ENCODE peak calls at places on chromosomes 4 and X, in eight cellular contexts. D, L, P, F, B, Z, H and T are unnamed samples.

GRCh38 chr4:130359537-130359936 is 1263.6 kb downstream of the C4orf33 start:
- DNase-seq in D (no peak), L (no peak), P (peak; percentile 24), F (no peak), B (no peak), Z (no peak), H (no peak), T (no peak)

GRCh38 chrX:30971761-30972603 is 82.9 kb upstream of the TAB3 start:
- DNase-seq in D (no peak), L (no peak), P (peak; percentile 66), F (peak; percentile 10), B (peak; percentile 37), Z (no peak), H (no peak), T (no peak)

GRCh38 chr4:76753814-76754213 is 144.1 kb downstream of the SOWAHB start:
- DNase-seq in D (no peak), L (no peak), P (peak; percentile 91), F (no peak), B (peak; percentile 68), Z (no peak), H (no peak), T (no peak)

GRCh38 chrX:115147220-115147619 is 42.0 kb upstream of the RBMXL3 start:
- DNase-seq in D (no peak), L (no peak), P (peak; percentile 35), F (no peak), B (peak; percentile 4), Z (no peak), H (no peak), T (no peak)

GRCh38 chr4:154124539-154125255 is 335.8 kb upstream of the SFRP2 start:
- DNase-seq in D (no peak), L (peak; percentile 66), P (peak; percentile 96), F (no peak), B (peak; percentile 96), Z (no peak), H (no peak), T (no peak)

GRCh38 chrX:106906361-106906760 is 3.2 kb upstream of the RIPPLY1 start:
- DNase-seq in D (no peak), L (no peak), P (no peak), F (no peak), B (no peak), Z (no peak), H (no peak), T (no peak)

GRCh38 chr4:92994727-92995126 is 691.0 kb downstream of the GRID2 start:
- DNase-seq in D (no peak), L (no peak), P (no peak), F (no peak), B (no peak), Z (no peak), H (no peak), T (no peak)

GRCh38 chrX:136112781-136113180 is 34.6 kb upstream of the FHL1 start:
- DNase-seq in D (no peak), L (no peak), P (no peak), F (no peak), B (no peak), Z (no peak), H (no peak), T (no peak)

GRCh38 chr4:22268350-22269025 is 247.4 kb downstream of the ADGRA3 start:
- DNase-seq in D (no peak), L (no peak), P (no peak), F (no peak), B (peak; percentile 45), Z (no peak), H (no peak), T (no peak)

GRCh38 chr4:173399016-173399415 is at the start of gene SCRG1:
- DNase-seq in D (no peak), L (no peak), P (no peak), F (no peak), B (no peak), Z (no peak), H (no peak), T (peak; percentile 36)

GRCh38 chrX:54944816-54945215 is 24.2 kb downstream of the TRO start:
- DNase-seq in D (no peak), L (no peak), P (no peak), F (no peak), B (no peak), Z (no peak), H (no peak), T (no peak)

GRCh38 chrX:70046978-70047377 is 2.8 kb downstream of the AWAT2 start:
- DNase-seq in D (no peak), L (no peak), P (peak; percentile 36), F (no peak), B (no peak), Z (no peak), H (no peak), T (no peak)

GRCh38 chr4:156950950-156951349 is 20.6 kb downstream of the PDGFC start:
- DNase-seq in D (no peak), L (no peak), P (no peak), F (no peak), B (no peak), Z (no peak), H (no peak), T (no peak)

GRCh38 chr4:153223935-153224334 is 19.7 kb downstream of the TRIM2 start:
- DNase-seq in D (no peak), L (peak; percentile 7), P (peak; percentile 62), F (no peak), B (peak; percentile 62), Z (no peak), H (no peak), T (no peak)

GRCh38 chr4:188109157-188109755 is at the start of gene TRIML2:
- DNase-seq in D (no peak), L (no peak), P (no peak), F (no peak), B (peak; percentile 40), Z (no peak), H (no peak), T (no peak)

GRCh38 chr4:17812801-17813200 is 2.0 kb downstream of the NCAPG start:
- DNase-seq in D (no peak), L (no peak), P (peak; percentile 39), F (no peak), B (no peak), Z (no peak), H (no peak), T (no peak)

GRCh38 chrX:108001218-108001814 is 19.1 kb upstream of the TEX13B start:
- DNase-seq in D (no peak), L (no peak), P (peak; percentile 38), F (no peak), B (peak; percentile 14), Z (no peak), H (no peak), T (no peak)

GRCh38 chrX:123731987-123732678 is 719 bp downstream of the THOC2 start:
- DNase-seq in D (peak; percentile 2), L (no peak), P (peak; percentile 72), F (no peak), B (no peak), Z (peak; percentile 50), H (no peak), T (no peak)

GRCh38 chr4:27764526-27764837 is 903.8 kb downstream of the STIM2 start:
- DNase-seq in D (no peak), L (no peak), P (no peak), F (no peak), B (no peak), Z (no peak), H (no peak), T (no peak)

DNA sequence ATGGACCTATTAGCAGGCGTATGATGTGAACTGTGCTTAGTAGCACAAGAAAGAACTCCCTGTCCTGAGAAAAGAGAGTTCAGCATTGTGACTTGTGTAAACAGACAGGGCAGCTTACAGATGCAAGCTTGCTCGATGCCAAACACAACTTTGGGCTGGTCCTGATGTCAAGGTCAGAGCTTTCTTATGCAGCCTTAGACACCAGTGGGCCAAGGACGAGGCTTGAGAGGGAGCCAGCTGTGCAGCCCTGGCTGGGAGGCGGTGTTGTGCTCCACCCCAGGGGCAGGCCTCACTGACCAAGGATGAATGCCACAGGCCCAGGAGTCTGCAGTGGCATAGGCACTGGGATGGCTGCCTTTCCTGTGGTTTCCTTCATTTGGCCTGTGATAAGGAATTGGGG is 35.4 kb downstream of the JADE1 start:
- DNase-seq in D (no peak), L (no peak), P (no peak), F (no peak), B (no peak), Z (no peak), H (peak; percentile 56), T (peak; percentile 64)
- H3K36me3 ChIP-seq in D (peaks cover 51% of the 10 kb centered on the region), L (peaks cover 13% of the 10 kb centered on the region), P (peaks cover 65% of the 10 kb centered on the region), F (peaks cover 74% of the 10 kb centered on the region), B (peaks cover 2% of the 10 kb centered on the region), Z (peaks cover 11% of the 10 kb centered on the region), H (peaks cover 83% of the 10 kb centered on the region), T (peaks cover 66% of the 10 kb centered on the region)

GRCh38 chr4:24850669-24851068 is 55.3 kb downstream of the SOD3 start:
- DNase-seq in D (no peak), L (no peak), P (peak; percentile 86), F (no peak), B (peak; percentile 67), Z (no peak), H (peak; percentile 56), T (no peak)
- H3K4me1 ChIP-seq in D (no peaks in the 10 kb centered on the region), L (peaks cover 5% of the 10 kb centered on the region), P (peaks cover 34% of the 10 kb centered on the region), F (no peaks in the 10 kb centered on the region), B (peaks cover 7% of the 10 kb centered on the region), Z (no peaks in the 10 kb centered on the region), H (peaks cover 24% of the 10 kb centered on the region), T (no peaks in the 10 kb centered on the region)

GRCh38 chr4:145177511-145177905 is 2.9 kb downstream of the OTUD4 start:
- DNase-seq in D (no peak), L (no peak), P (peak; percentile 77), F (no peak), B (peak; percentile 7), Z (no peak), H (no peak), T (no peak)
- H3K27ac ChIP-seq in D (peak overlapping the region; percentile 90), L (peak overlapping the region; percentile 98), P (peak overlapping the region; percentile 89), F (peak overlapping the region; percentile 95), B (peak overlapping the region; percentile 84), Z (peak overlapping the region; percentile 96), H (peak overlapping the region; percentile 98), T (peak overlapping the region; percentile 99)

GRCh38 chr4:6926081-6926480 is 16.5 kb downstream of the TBC1D14 start:
- DNase-seq in D (no peak), L (no peak), P (no peak), F (no peak), B (no peak), Z (no peak), H (no peak), T (no peak)

GRCh38 chr4:6929339-6929734 is 19.7 kb downstream of the TBC1D14 start:
- DNase-seq in D (no peak), L (no peak), P (no peak), F (no peak), B (no peak), Z (no peak), H (no peak), T (no peak)

GRCh38 chr4:6929735-6930464 is 20.3 kb downstream of the TBC1D14 start:
- DNase-seq in D (no peak), L (no peak), P (no peak), F (no peak), B (no peak), Z (no peak), H (no peak), T (no peak)

GRCh38 chr4:6926681-6927478 is 17.3 kb downstream of the TBC1D14 start:
- DNase-seq in D (peak; percentile 55), L (no peak), P (no peak), F (peak; percentile 66), B (no peak), Z (no peak), H (peak; percentile 69), T (peak; percentile 50)

DNA sequence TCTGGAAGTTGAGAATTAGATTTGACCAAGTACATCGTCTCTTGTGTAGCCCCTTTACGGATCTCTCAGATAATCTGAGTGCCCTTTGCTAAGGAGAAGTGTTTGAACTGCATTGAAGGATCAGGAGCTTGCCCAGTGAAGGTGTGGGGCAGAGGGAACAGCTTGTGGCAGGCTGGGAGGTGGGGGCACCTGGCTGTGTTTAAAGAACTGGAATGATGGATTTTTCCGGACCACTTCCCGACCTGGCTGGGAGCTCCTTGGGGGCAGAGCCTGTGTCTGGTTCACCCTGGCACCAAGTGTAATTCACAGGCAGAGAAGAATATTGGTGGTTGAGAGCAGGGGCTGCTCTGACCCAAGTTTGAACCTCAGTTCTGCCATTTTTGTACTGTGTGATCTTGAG is 18.4 kb downstream of the TBC1D14 start:
- DNase-seq in D (no peak), L (no peak), P (no peak), F (no peak), B (no peak), Z (no peak), H (no peak), T (no peak)
- H3K36me3 ChIP-seq in D (peaks cover 21% of the 10 kb centered on the region), L (peaks cover 3% of the 10 kb centered on the region), P (no peaks in the 10 kb centered on the region), F (peaks cover 21% of the 10 kb centered on the region), B (no peaks in the 10 kb centered on the region), Z (no peaks in the 10 kb centered on the region), H (peaks cover 30% of the 10 kb centered on the region), T (peaks cover 18% of the 10 kb centered on the region)